ENCODE peak calls at places on chromosomes 7 and 10, in five cellular contexts. Q is breast epithelium; G is right lobe of liver; C is CD4-positive, alpha-beta T cell; I is bronchial epithelial cell. X is an unnamed sample.

GRCh38 chr10:95346715-95347401 is 56.1 kb upstream of the PDLIM1 start:
- DNase-seq in C (no peak), G (no peak), Q (no peak), I (no peak), X (no peak)

GRCh38 chr10:14447112-14447839 is 116.6 kb upstream of the FRMD4A start:
- DNase-seq in I (no peak), C (no peak), G (no peak), Q (no peak), X (no peak)

GRCh38 chr7:23356726-23357125 is 57.6 kb downstream of the MALSU1 start:
- DNase-seq in Q (no peak), I (no peak), C (no peak), G (no peak), X (no peak)

GRCh38 chr7:158311791-158312190 is 275.8 kb downstream of the PTPRN2 start:
- DNase-seq in I (no peak), C (no peak), Q (no peak), G (no peak), X (no peak)

GRCh38 chr10:85621562-85621961 is 745.0 kb downstream of the GRID1 start:
- DNase-seq in I (no peak), G (no peak), C (no peak), Q (no peak), X (no peak)

GRCh38 chr10:15744217-15744865 is 24.6 kb upstream of the ITGA8 start:
- DNase-seq in G (no peak), C (no peak), I (peak; percentile 55), Q (no peak), X (no peak)

GRCh38 chr10:72736176-72736795 is 44.3 kb downstream of the MCU start:
- DNase-seq in Q (no peak), I (peak; percentile 69), G (no peak), C (no peak), X (no peak)

GRCh38 chr7:19117081-19117869 is at the start of gene TWIST1:
- DNase-seq in I (no peak), G (peak; percentile 52), C (no peak), Q (no peak), X (peak; percentile 76)

GRCh38 chr7:120272896-120273475 is at the start of gene KCND2:
- DNase-seq in C (no peak), G (no peak), I (no peak), Q (no peak), X (peak; percentile 55)

GRCh38 chr10:114822771-114823463 is 1.3 kb downstream of the FHIP2A start:
- DNase-seq in Q (no peak), G (no peak), C (no peak), I (peak; percentile 81), X (no peak)

GRCh38 chr7:6481445-6481844 is 33.7 kb upstream of the DAGLB start:
- DNase-seq in I (no peak), G (no peak), Q (no peak), C (no peak), X (no peak)

GRCh38 chr7:128322040-128322643 is 21.6 kb downstream of the RBM28 start:
- DNase-seq in Q (no peak), C (no peak), G (no peak), I (peak; percentile 62), X (no peak)

GRCh38 chr7:23205861-23206510 is 24.1 kb downstream of the NUP42 start:
- DNase-seq in G (peak; percentile 58), I (no peak), C (no peak), Q (no peak), X (peak; percentile 77)

GRCh38 chr7:28078036-28078901 is 102.3 kb downstream of the JAZF1 start:
- DNase-seq in G (no peak), C (peak; percentile 30), I (peak; percentile 44), Q (no peak), X (no peak)

GRCh38 chr7:116809636-116810266 is 52.6 kb upstream of the CAPZA2 start:
- DNase-seq in G (no peak), Q (no peak), I (peak; percentile 77), C (no peak), X (no peak)

GRCh38 chr7:75696263-75697037 is 42.3 kb downstream of the HIP1 start:
- DNase-seq in I (no peak), Q (no peak), G (no peak), C (no peak), X (no peak)

GRCh38 chr7:96548664-96549063 is 161.0 kb downstream of the SEM1 start:
- DNase-seq in I (peak; percentile 99), Q (no peak), G (peak; percentile 73), C (no peak), X (no peak)

GRCh38 chr7:96397936-96398596 is 76.2 kb upstream of the SLC25A13 start:
- DNase-seq in G (no peak), I (no peak), Q (no peak), C (no peak), X (no peak)

GRCh38 chr7:140478361-140479061 is 794 bp downstream of the MKRN1 start:
- DNase-seq in G (peak; percentile 69), C (peak; percentile 20), I (peak; percentile 20), Q (peak; percentile 54), X (peak; percentile 77)

GRCh38 chr10:71266147-71266917 is 52.7 kb upstream of the SLC29A3 start:
- DNase-seq in C (no peak), Q (peak; percentile 76), G (peak; percentile 78), I (peak; percentile 14), X (peak; percentile 90)

GRCh38 chr10:72954596-72955569 is at the start of gene PLA2G12B:
- DNase-seq in Q (no peak), C (no peak), G (no peak), I (no peak), X (no peak)

GRCh38 chr7:47846117-47846836 is 102.0 kb downstream of the PKD1L1 start:
- DNase-seq in C (no peak), Q (no peak), I (peak; percentile 88), G (no peak), X (no peak)

GRCh38 chr10:116861796-116862195 is 12.5 kb downstream of the ENO4 start:
- DNase-seq in I (no peak), C (no peak), Q (no peak), G (no peak), X (no peak)

GRCh38 chr7:79949778-79950177 is 184.9 kb upstream of the GNAI1 start:
- DNase-seq in I (no peak), Q (no peak), C (no peak), G (no peak), X (no peak)

GRCh38 chr10:15719062-15719898 is 442 bp downstream of the ITGA8 start:
- DNase-seq in C (no peak), I (no peak), Q (no peak), G (no peak), X (peak; percentile 71)

GRCh38 chr7:95905165-95905564 is 132.8 kb downstream of the DYNC1I1 start:
- DNase-seq in G (no peak), I (no peak), C (no peak), Q (no peak), X (no peak)

GRCh38 chr10:70596110-70596798 is 6.3 kb downstream of the PRF1 start:
- DNase-seq in I (no peak), Q (no peak), G (peak; percentile 73), C (no peak), X (no peak)

GRCh38 chr10:67790534-67791408 is 47.2 kb downstream of the DNAJC12 start:
- DNase-seq in I (peak; percentile 58), Q (no peak), G (no peak), C (no peak), X (no peak)

GRCh38 chr7:128863433-128863989 is 855 bp downstream of the ATP6V1F start:
- DNase-seq in C (peak; percentile 17), Q (no peak), G (no peak), I (peak; percentile 67), X (no peak)

GRCh38 chr10:63437334-63437949 is 28.3 kb downstream of the JMJD1C start:
- DNase-seq in G (no peak), C (no peak), Q (no peak), I (peak; percentile 72), X (no peak)

GRCh38 chr10:50624866-50625491 is 1.2 kb upstream of the SGMS1 start:
- DNase-seq in C (peak; percentile 55), G (peak; percentile 91), Q (peak; percentile 57), I (peak; percentile 51), X (no peak)

GRCh38 chr7:124084024-124084423 is 51.2 kb upstream of the TMEM229A start:
- DNase-seq in C (no peak), Q (no peak), G (no peak), I (no peak), X (no peak)

GRCh38 chr7:75611557-75612178 is 119.5 kb downstream of the SPDYE5 start:
- DNase-seq in Q (peak; percentile 87), G (peak; percentile 98), C (no peak), I (no peak), X (peak; percentile 94)

GRCh38 chr10:46254467-46254866 is 32.3 kb upstream of the ANTXRL start:
- DNase-seq in C (no peak), I (no peak), Q (no peak), G (no peak), X (no peak)

GRCh38 chr7:142153400-142153799 is 41.9 kb downstream of the MGAM2 start:
- DNase-seq in C (no peak), G (no peak), Q (no peak), I (peak; percentile 17), X (no peak)
- TF ChIP-seq CTCF in C (no peak), G (peak; percentile 51), Q (peak; percentile 15), I (peak; percentile 41), X (peak; percentile 15)

DNA sequence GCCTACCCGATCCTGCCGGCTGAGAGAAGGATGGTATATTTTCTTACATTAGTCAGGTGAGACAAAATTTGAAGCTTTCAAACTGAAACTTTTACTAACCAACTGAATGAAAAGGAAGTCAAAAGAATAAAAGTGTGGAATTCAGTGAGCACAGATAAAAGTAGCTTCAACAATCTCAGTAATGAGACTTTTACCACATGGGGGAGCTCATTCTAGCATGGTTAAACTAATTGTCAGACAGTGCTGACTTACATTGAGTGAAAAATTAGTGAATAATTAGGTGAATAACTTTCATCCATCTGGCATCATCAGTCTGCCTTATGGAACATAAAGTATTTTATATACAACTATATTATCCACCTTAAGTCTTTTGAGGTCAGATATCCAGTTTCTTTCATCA is 8.4 kb downstream of the FAM237B start:
- DNase-seq in G (no peak), C (no peak), Q (no peak), I (peak; percentile 37), X (no peak)
- TF ChIP-seq CTCF in G (peak; percentile 31), C (no peak), Q (no peak), I (peak; percentile 27), X (no peak)

GRCh38 chr7:133853706-133854276 is 273.3 kb upstream of the LRGUK start:
- DNase-seq in I (peak; percentile 97), Q (peak; percentile 60), G (no peak), C (no peak), X (no peak)
- TF ChIP-seq CTCF in I (peak; percentile 78), Q (peak; percentile 37), G (peak; percentile 31), C (no peak), X (peak; percentile 44)

DNA sequence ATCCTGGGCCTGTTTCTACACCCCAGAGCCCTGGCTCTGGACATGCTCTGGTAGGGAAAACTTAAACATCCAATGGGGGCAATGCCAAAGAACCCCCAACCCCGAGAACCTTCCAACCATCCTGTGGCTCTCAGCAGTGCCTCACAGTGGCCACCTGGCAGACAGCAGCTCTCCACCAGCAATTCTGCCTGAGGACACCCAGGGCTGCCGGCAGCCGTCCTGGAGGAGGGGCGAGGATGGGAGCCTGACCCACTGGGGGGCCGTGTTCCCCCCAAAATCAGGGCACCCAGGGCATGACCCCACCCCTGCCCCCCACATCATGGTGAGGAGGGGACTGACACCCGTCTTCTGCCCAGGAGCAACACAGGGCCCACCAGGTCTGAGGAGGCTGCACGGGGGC is 32.7 kb downstream of the DPYSL4 start:
- DNase-seq in Q (no peak), C (no peak), I (no peak), G (no peak), X (peak; percentile 51)
- TF ChIP-seq CTCF in Q (no peak), C (no peak), I (no peak), G (no peak), X (no peak)

X was measured in kidney.